ENCODE peak calls at places on chromosome 12, in seven cellular contexts. One of them, this sample, is unnamed.

GRCh38 chr12:3655331-3655900 is 97.5 kb downstream of the CRACR2A start:
- DNase-seq in psoas muscle: no peak
- DNase-seq in left ventricle myocardium inferior: no peak
- DNase-seq in GM12865: peak; percentile 19
- DNase-seq in stomach: no peak
- DNase-seq in Peyer's patch: no peak
- DNase-seq in activated B cell treated with CpG ODN at 0.5 μM for 24 hours: no peak
- DNase-seq in this sample: peak; percentile 46

GRCh38 chr12:2494490-2495192 is 300.1 kb upstream of the FKBP4 start:
- DNase-seq in psoas muscle: no peak
- DNase-seq in left ventricle myocardium inferior: peak; percentile 31
- DNase-seq in GM12865: no peak
- DNase-seq in stomach: no peak
- DNase-seq in Peyer's patch: no peak
- DNase-seq in activated B cell treated with CpG ODN at 0.5 μM for 24 hours: no peak
- DNase-seq in this sample: no peak

GRCh38 chr12:95601091-95601490 is 49.8 kb upstream of the USP44 start:
- DNase-seq in psoas muscle: no peak
- DNase-seq in left ventricle myocardium inferior: no peak
- DNase-seq in GM12865: no peak
- DNase-seq in stomach: no peak
- DNase-seq in Peyer's patch: no peak
- DNase-seq in activated B cell treated with CpG ODN at 0.5 μM for 24 hours: no peak
- DNase-seq in this sample: no peak

GRCh38 chr12:84840356-84840755 is 72.2 kb downstream of the SLC6A15 start:
- DNase-seq in psoas muscle: no peak
- DNase-seq in left ventricle myocardium inferior: no peak
- DNase-seq in GM12865: no peak
- DNase-seq in stomach: no peak
- DNase-seq in Peyer's patch: no peak
- DNase-seq in activated B cell treated with CpG ODN at 0.5 μM for 24 hours: no peak
- DNase-seq in this sample: no peak

GRCh38 chr12:31959701-31960391 is 631 bp downstream of the RESF1 start:
- DNase-seq in psoas muscle: peak; percentile 81
- DNase-seq in left ventricle myocardium inferior: peak; percentile 75
- DNase-seq in GM12865: peak; percentile 76
- DNase-seq in stomach: peak; percentile 69
- DNase-seq in Peyer's patch: peak; percentile 63
- DNase-seq in activated B cell treated with CpG ODN at 0.5 μM for 24 hours: no peak
- DNase-seq in this sample: peak; percentile 73

GRCh38 chr12:105561981-105562726 is 231.7 kb downstream of the C12orf75 start:
- DNase-seq in psoas muscle: peak; percentile 82
- DNase-seq in left ventricle myocardium inferior: peak; percentile 30
- DNase-seq in GM12865: no peak
- DNase-seq in stomach: peak; percentile 33
- DNase-seq in Peyer's patch: no peak
- DNase-seq in activated B cell treated with CpG ODN at 0.5 μM for 24 hours: no peak
- DNase-seq in this sample: no peak

GRCh38 chr12:128269108-128269713 is 2.2 kb downstream of the TMEM132C start:
- DNase-seq in psoas muscle: no peak
- DNase-seq in left ventricle myocardium inferior: no peak
- DNase-seq in GM12865: no peak
- DNase-seq in stomach: no peak
- DNase-seq in Peyer's patch: no peak
- DNase-seq in activated B cell treated with CpG ODN at 0.5 μM for 24 hours: no peak
- DNase-seq in this sample: no peak

GRCh38 chr12:109654357-109654756 is 59.3 kb upstream of the FAM222A start:
- DNase-seq in psoas muscle: no peak
- DNase-seq in left ventricle myocardium inferior: peak; percentile 18
- DNase-seq in GM12865: no peak
- DNase-seq in stomach: no peak
- DNase-seq in Peyer's patch: no peak
- DNase-seq in activated B cell treated with CpG ODN at 0.5 μM for 24 hours: no peak
- DNase-seq in this sample: peak; percentile 65

GRCh38 chr12:76967181-76967885 is 88.5 kb upstream of the CSRP2 start:
- DNase-seq in psoas muscle: no peak
- DNase-seq in left ventricle myocardium inferior: no peak
- DNase-seq in GM12865: no peak
- DNase-seq in stomach: no peak
- DNase-seq in Peyer's patch: no peak
- DNase-seq in activated B cell treated with CpG ODN at 0.5 μM for 24 hours: no peak
- DNase-seq in this sample: no peak

GRCh38 chr12:108895220-108895802 is 15.4 kb downstream of the DAO start:
- DNase-seq in psoas muscle: no peak
- DNase-seq in left ventricle myocardium inferior: no peak
- DNase-seq in GM12865: no peak
- DNase-seq in stomach: no peak
- DNase-seq in Peyer's patch: no peak
- DNase-seq in activated B cell treated with CpG ODN at 0.5 μM for 24 hours: no peak
- DNase-seq in this sample: no peak

GRCh38 chr12:106672308-106673085 is 89.7 kb downstream of the RFX4 start:
- DNase-seq in psoas muscle: no peak
- DNase-seq in left ventricle myocardium inferior: no peak
- DNase-seq in GM12865: no peak
- DNase-seq in stomach: no peak
- DNase-seq in Peyer's patch: no peak
- DNase-seq in activated B cell treated with CpG ODN at 0.5 μM for 24 hours: no peak
- DNase-seq in this sample: no peak

GRCh38 chr12:109951751-109952150 is 44.4 kb downstream of the GIT2 start:
- DNase-seq in psoas muscle: peak; percentile 62
- DNase-seq in left ventricle myocardium inferior: peak; percentile 60
- DNase-seq in GM12865: no peak
- DNase-seq in stomach: no peak
- DNase-seq in Peyer's patch: no peak
- DNase-seq in activated B cell treated with CpG ODN at 0.5 μM for 24 hours: no peak
- DNase-seq in this sample: no peak

GRCh38 chr12:225012-225411 is 11.1 kb upstream of the SLC6A12 start:
- DNase-seq in psoas muscle: no peak
- DNase-seq in left ventricle myocardium inferior: no peak
- DNase-seq in GM12865: no peak
- DNase-seq in stomach: peak; percentile 24
- DNase-seq in Peyer's patch: no peak
- DNase-seq in activated B cell treated with CpG ODN at 0.5 μM for 24 hours: no peak
- DNase-seq in this sample: no peak

GRCh38 chr12:103353913-103354312 is 141.9 kb downstream of the C12orf42 start:
- DNase-seq in psoas muscle: no peak
- DNase-seq in left ventricle myocardium inferior: no peak
- DNase-seq in GM12865: no peak
- DNase-seq in stomach: no peak
- DNase-seq in Peyer's patch: no peak
- DNase-seq in activated B cell treated with CpG ODN at 0.5 μM for 24 hours: no peak
- DNase-seq in this sample: no peak

GRCh38 chr12:89073027-89073398 is 279.3 kb downstream of the DUSP6 start:
- DNase-seq in psoas muscle: no peak
- DNase-seq in left ventricle myocardium inferior: no peak
- DNase-seq in GM12865: no peak
- DNase-seq in stomach: no peak
- DNase-seq in Peyer's patch: no peak
- DNase-seq in activated B cell treated with CpG ODN at 0.5 μM for 24 hours: no peak
- DNase-seq in this sample: no peak

GRCh38 chr12:95739561-95740313 is 50.8 kb downstream of the NTN4 start:
- DNase-seq in psoas muscle: peak; percentile 82
- DNase-seq in left ventricle myocardium inferior: peak; percentile 75
- DNase-seq in GM12865: no peak
- DNase-seq in stomach: no peak
- DNase-seq in Peyer's patch: no peak
- DNase-seq in activated B cell treated with CpG ODN at 0.5 μM for 24 hours: no peak
- DNase-seq in this sample: no peak

GRCh38 chr12:77720258-77720657 is 110.4 kb upstream of the NAV3 start:
- DNase-seq in psoas muscle: no peak
- DNase-seq in left ventricle myocardium inferior: no peak
- DNase-seq in GM12865: no peak
- DNase-seq in stomach: no peak
- DNase-seq in Peyer's patch: no peak
- DNase-seq in activated B cell treated with CpG ODN at 0.5 μM for 24 hours: no peak
- DNase-seq in this sample: no peak

GRCh38 chr12:127381043-127381668 is 885.8 kb upstream of the TMEM132C start:
- DNase-seq in psoas muscle: no peak
- DNase-seq in left ventricle myocardium inferior: peak; percentile 16
- DNase-seq in GM12865: peak; percentile 49
- DNase-seq in stomach: peak; percentile 60
- DNase-seq in Peyer's patch: no peak
- DNase-seq in activated B cell treated with CpG ODN at 0.5 μM for 24 hours: no peak
- DNase-seq in this sample: peak; percentile 73

GRCh38 chr12:116066381-116067230 is 210.9 kb downstream of the MED13L start:
- DNase-seq in psoas muscle: no peak
- DNase-seq in left ventricle myocardium inferior: peak; percentile 23
- DNase-seq in GM12865: peak; percentile 69
- DNase-seq in stomach: peak; percentile 57
- DNase-seq in Peyer's patch: peak; percentile 52
- DNase-seq in activated B cell treated with CpG ODN at 0.5 μM for 24 hours: peak; percentile 34
- DNase-seq in this sample: peak; percentile 60

GRCh38 chr12:104686196-104686595 is 229.4 kb downstream of the CHST11 start:
- DNase-seq in psoas muscle: no peak
- DNase-seq in left ventricle myocardium inferior: no peak
- DNase-seq in GM12865: no peak
- DNase-seq in stomach: no peak
- DNase-seq in Peyer's patch: no peak
- DNase-seq in activated B cell treated with CpG ODN at 0.5 μM for 24 hours: no peak
- DNase-seq in this sample: no peak

GRCh38 chr12:50599366-50600095 is 94.7 kb downstream of the DIP2B start:
- DNase-seq in psoas muscle: no peak
- DNase-seq in left ventricle myocardium inferior: no peak
- DNase-seq in GM12865: no peak
- DNase-seq in stomach: no peak
- DNase-seq in Peyer's patch: no peak
- DNase-seq in activated B cell treated with CpG ODN at 0.5 μM for 24 hours: no peak
- DNase-seq in this sample: no peak

GRCh38 chr12:50600364-50600763 is 95.6 kb downstream of the DIP2B start:
- DNase-seq in psoas muscle: no peak
- DNase-seq in left ventricle myocardium inferior: no peak
- DNase-seq in GM12865: no peak
- DNase-seq in stomach: no peak
- DNase-seq in Peyer's patch: no peak
- DNase-seq in activated B cell treated with CpG ODN at 0.5 μM for 24 hours: no peak
- DNase-seq in this sample: no peak

GRCh38 chr12:50595667-50596066 is 90.9 kb downstream of the DIP2B start:
- DNase-seq in psoas muscle: no peak
- DNase-seq in left ventricle myocardium inferior: no peak
- DNase-seq in GM12865: no peak
- DNase-seq in stomach: no peak
- DNase-seq in Peyer's patch: no peak
- DNase-seq in activated B cell treated with CpG ODN at 0.5 μM for 24 hours: no peak
- DNase-seq in this sample: no peak

GRCh38 chr12:50598321-50598862 is 93.6 kb downstream of the DIP2B start:
- DNase-seq in psoas muscle: no peak
- DNase-seq in left ventricle myocardium inferior: no peak
- DNase-seq in GM12865: no peak
- DNase-seq in stomach: no peak
- DNase-seq in Peyer's patch: no peak
- DNase-seq in activated B cell treated with CpG ODN at 0.5 μM for 24 hours: no peak
- DNase-seq in this sample: no peak

DNA sequence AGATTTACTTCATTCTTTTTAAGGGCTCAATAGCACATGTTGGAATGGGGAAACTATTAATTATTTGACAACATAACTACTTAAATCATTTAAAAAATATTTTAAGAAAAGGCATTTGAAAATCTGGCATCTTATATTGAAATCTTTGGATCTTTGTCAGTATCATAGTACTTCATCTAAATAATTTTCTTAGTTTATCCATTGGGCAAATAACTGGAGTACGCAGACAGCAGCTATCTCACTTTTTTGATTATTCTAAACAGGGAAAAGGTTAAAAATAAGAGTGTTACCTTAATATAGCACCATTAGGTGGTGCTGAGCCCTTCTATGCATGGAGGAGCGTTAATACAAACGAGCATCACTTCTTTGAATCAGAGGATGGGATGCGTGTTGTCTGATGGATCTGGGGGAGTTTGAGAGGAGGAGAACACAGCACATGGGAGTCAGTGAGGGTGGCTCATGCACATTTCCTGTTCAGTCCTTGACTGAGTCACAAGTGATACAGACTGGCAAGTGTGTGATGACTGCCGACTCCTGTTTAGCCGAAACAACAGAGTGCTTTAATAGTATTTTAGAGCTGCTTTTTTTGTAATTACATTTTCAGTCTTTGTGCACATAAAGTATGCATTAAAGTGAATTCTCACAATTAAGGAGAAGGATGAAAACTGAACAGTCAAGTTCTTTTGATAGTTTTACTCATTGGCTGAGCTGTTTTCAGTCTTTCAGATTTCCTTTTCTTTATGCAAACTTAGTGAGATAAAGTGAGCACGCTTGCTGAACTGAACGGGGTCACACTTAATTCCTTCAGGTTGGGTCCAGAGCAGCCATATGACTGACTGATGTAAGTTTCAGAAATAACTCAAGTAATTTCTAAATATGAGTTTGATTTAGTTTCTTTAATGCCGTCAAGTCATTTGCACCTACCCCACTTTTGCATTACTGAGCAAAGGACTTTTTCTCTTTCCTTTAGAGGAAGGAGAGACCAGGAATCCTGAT is 92.7 kb downstream of the DIP2B start:
- DNase-seq in psoas muscle: no peak
- DNase-seq in left ventricle myocardium inferior: no peak
- DNase-seq in GM12865: peak; percentile 82
- DNase-seq in stomach: peak; percentile 39
- DNase-seq in Peyer's patch: peak; percentile 27
- DNase-seq in activated B cell treated with CpG ODN at 0.5 μM for 24 hours: no peak
- DNase-seq in this sample: no peak
- TF ChIP-seq CTCF in psoas muscle: no peak
- TF ChIP-seq CTCF in left ventricle myocardium inferior: no peak
- TF ChIP-seq CTCF in GM12865: no peak
- TF ChIP-seq CTCF in stomach: no peak
- TF ChIP-seq CTCF in Peyer's patch: no peak
- TF ChIP-seq CTCF in activated B cell treated with CpG ODN at 0.5 μM for 24 hours: no peak
- TF ChIP-seq CTCF in this sample: no peak

DNA sequence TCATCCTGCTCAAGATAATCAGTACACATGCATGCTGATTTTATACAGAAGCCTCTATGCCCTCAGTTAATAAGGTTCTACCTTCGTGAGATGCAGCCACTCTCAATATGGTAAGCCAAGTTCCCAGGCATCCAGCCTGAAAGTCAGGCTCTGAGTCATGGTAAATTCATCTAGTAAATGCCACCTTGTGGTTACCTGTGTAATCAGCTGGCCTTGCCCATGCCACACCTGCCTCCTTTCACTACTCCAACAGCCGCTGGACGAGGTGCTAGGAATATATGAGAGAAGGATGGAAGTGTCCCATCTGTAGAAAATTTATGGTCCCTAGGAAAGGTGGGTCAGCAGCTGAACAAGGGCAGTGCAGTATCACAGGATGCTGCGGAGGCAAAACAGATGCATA is 207.3 kb downstream of the SSPN start:
- DNase-seq in psoas muscle: no peak
- DNase-seq in left ventricle myocardium inferior: no peak
- DNase-seq in GM12865: no peak
- DNase-seq in stomach: peak; percentile 65
- DNase-seq in Peyer's patch: no peak
- DNase-seq in activated B cell treated with CpG ODN at 0.5 μM for 24 hours: no peak
- DNase-seq in this sample: no peak
- TF ChIP-seq CTCF in psoas muscle: peak; percentile 8
- TF ChIP-seq CTCF in left ventricle myocardium inferior: peak; percentile 42
- TF ChIP-seq CTCF in GM12865: no peak
- TF ChIP-seq CTCF in stomach: peak; percentile 41
- TF ChIP-seq CTCF in Peyer's patch: peak; percentile 67
- TF ChIP-seq CTCF in activated B cell treated with CpG ODN at 0.5 μM for 24 hours: no peak
- TF ChIP-seq CTCF in this sample: no peak

GRCh38 chr12:60689137-60689536 is 1093.3 kb downstream of the SLC16A7 start:
- DNase-seq in psoas muscle: no peak
- DNase-seq in left ventricle myocardium inferior: no peak
- DNase-seq in GM12865: peak; percentile 1
- DNase-seq in stomach: no peak
- DNase-seq in Peyer's patch: no peak
- DNase-seq in activated B cell treated with CpG ODN at 0.5 μM for 24 hours: no peak
- DNase-seq in this sample: no peak
- TF ChIP-seq CTCF in psoas muscle: no peak
- TF ChIP-seq CTCF in left ventricle myocardium inferior: no peak
- TF ChIP-seq CTCF in GM12865: no peak
- TF ChIP-seq CTCF in stomach: no peak
- TF ChIP-seq CTCF in Peyer's patch: no peak
- TF ChIP-seq CTCF in activated B cell treated with CpG ODN at 0.5 μM for 24 hours: no peak
- TF ChIP-seq CTCF in this sample: no peak

GRCh38 chr12:69583203-69583602 is 2.1 kb upstream of the CCT2 start:
- DNase-seq in psoas muscle: no peak
- DNase-seq in left ventricle myocardium inferior: no peak
- DNase-seq in GM12865: no peak
- DNase-seq in stomach: no peak
- DNase-seq in Peyer's patch: no peak
- DNase-seq in activated B cell treated with CpG ODN at 0.5 μM for 24 hours: no peak
- DNase-seq in this sample: no peak
- TF ChIP-seq CTCF in psoas muscle: no peak
- TF ChIP-seq CTCF in left ventricle myocardium inferior: no peak
- TF ChIP-seq CTCF in GM12865: no peak
- TF ChIP-seq CTCF in stomach: no peak
- TF ChIP-seq CTCF in Peyer's patch: no peak
- TF ChIP-seq CTCF in activated B cell treated with CpG ODN at 0.5 μM for 24 hours: no peak
- TF ChIP-seq CTCF in this sample: no peak